ENCODE peak calls at places on chromosomes 11 and 22, in eight cellular contexts. U is OCI-LY7, T is iPS-NIHi11, L is amniotic stem cell, H is iPS DF 19.7, D is cardiac muscle cell, A is GM12864, F is sigmoid colon. M is an unnamed sample.

GRCh38 chr22:44037519-44038370 is 13.6 kb downstream of the PARVB start:
- DNase-seq in U (no peak), T (no peak), L (peak), H (no peak), D (peak), A (no peak), F (peak), M (peak)

GRCh38 chr11:37449146-37449545 is 851.1 kb upstream of the RAG2 start:
- DNase-seq in U (no peak), T (peak), L (peak), H (no peak), D (peak), A (no peak), F (no peak), M (peak)

GRCh38 chr11:43316451-43316850 is 4.7 kb downstream of the API5 start:
- DNase-seq in U (no peak), T (no peak), L (no peak), H (no peak), D (peak), A (no peak), F (no peak), M (no peak)

GRCh38 chr11:27234961-27235360 is 128.1 kb downstream of the CCDC34 start:
- DNase-seq in U (no peak), T (no peak), L (no peak), H (no peak), D (no peak), A (no peak), F (no peak), M (no peak)

GRCh38 chr11:15276616-15277015 is 161.9 kb downstream of the INSC start:
- DNase-seq in U (no peak), T (peak), L (no peak), H (no peak), D (peak), A (no peak), F (no peak), M (peak)

GRCh38 chr11:73159981-73160777 is 18.1 kb upstream of the FCHSD2 start:
- DNase-seq in U (peak), T (no peak), L (no peak), H (no peak), D (no peak), A (no peak), F (peak), M (no peak)

GRCh38 chr11:12725863-12726666 is 51.8 kb downstream of the TEAD1 start:
- DNase-seq in U (no peak), T (no peak), L (no peak), H (no peak), D (peak), A (no peak), F (no peak), M (no peak)

GRCh38 chr11:68199295-68199987 is 13.7 kb downstream of the KMT5B start:
- DNase-seq in U (no peak), T (no peak), L (no peak), H (no peak), D (no peak), A (no peak), F (no peak), M (no peak)

GRCh38 chr11:126544311-126545056 is 189.0 kb downstream of the ST3GAL4 start:
- DNase-seq in U (no peak), T (peak), L (no peak), H (no peak), D (peak), A (no peak), F (peak), M (no peak)

GRCh38 chr11:78359921-78360320 is 57.7 kb downstream of the GAB2 start:
- DNase-seq in U (no peak), T (no peak), L (no peak), H (no peak), D (no peak), A (no peak), F (no peak), M (no peak)

GRCh38 chr11:122394326-122394725 is 261.2 kb upstream of the UBASH3B start:
- DNase-seq in U (no peak), T (peak), L (no peak), H (no peak), D (no peak), A (no peak), F (no peak), M (no peak)

GRCh38 chr22:38907767-38908166 is 35.8 kb upstream of the CBX6 start:
- DNase-seq in U (no peak), T (no peak), L (no peak), H (no peak), D (no peak), A (no peak), F (no peak), M (no peak)

GRCh38 chr22:48740086-48740730 is 1087.5 kb downstream of the BRD1 start:
- DNase-seq in U (no peak), T (no peak), L (no peak), H (no peak), D (no peak), A (no peak), F (peak), M (no peak)

GRCh38 chr11:129766858-129767604 is 48.6 kb upstream of the TMEM45B start:
- DNase-seq in U (peak), T (peak), L (no peak), H (no peak), D (peak), A (peak), F (no peak), M (no peak)

GRCh38 chr11:63765688-63766241 is 2.8 kb downstream of the ZFTA start:
- DNase-seq in U (no peak), T (no peak), L (no peak), H (no peak), D (no peak), A (no peak), F (no peak), M (no peak)

GRCh38 chr22:41917375-41917905 is 2.6 kb upstream of the SHISA8 start:
- DNase-seq in U (no peak), T (no peak), L (no peak), H (no peak), D (no peak), A (no peak), F (no peak), M (no peak)